ENCODE peak calls at places on chromosome 5, in seven cellular contexts. S is GM23248, D is Peyer's patch, V is lower lobe of right lung, C is adrenal gland, G is pancreas, Z is psoas muscle. Y is an unnamed sample. For H3K27me3, the result is how much of the 10 kb centered on the place peaks cover.

GRCh38 chr5:180423133-180423532 is 70.0 kb upstream of the GFPT2 start:
- DNase-seq in S (no peak), D (no peak), V (no peak), C (no peak), G (no peak), Z (no peak), Y (no peak)

GRCh38 chr5:94692610-94693009 is 74.1 kb downstream of the SLF1 start:
- DNase-seq in S (no peak), D (no peak), V (no peak), C (no peak), G (no peak), Z (no peak), Y (no peak)

GRCh38 chr5:139392678-139393496 is 2.0 kb downstream of the PROB1 start:
- DNase-seq in S (peak), D (peak), V (peak), C (peak), G (peak), Z (peak), Y (peak)

GRCh38 chr5:35672995-35673394 is 55.3 kb downstream of the SPEF2 start:
- DNase-seq in S (no peak), D (no peak), V (no peak), C (no peak), G (no peak), Z (no peak), Y (no peak)

GRCh38 chr5:757931-758697 is 26.4 kb downstream of the ZDHHC11B start:
- DNase-seq in S (no peak), D (peak), V (peak), C (peak), G (no peak), Z (peak), Y (no peak)

GRCh38 chr5:169691473-169691872 is 54.4 kb downstream of the DOCK2 start:
- DNase-seq in S (peak), D (no peak), V (no peak), C (no peak), G (no peak), Z (no peak), Y (no peak)

GRCh38 chr5:176660860-176661641 is 13.8 kb downstream of the TSPAN17 start:
- DNase-seq in S (peak), D (peak), V (peak), C (peak), G (peak), Z (peak), Y (peak)

GRCh38 chr5:135465391-135466122 is 13.4 kb upstream of the TIFAB start:
- DNase-seq in S (no peak), D (peak), V (no peak), C (no peak), G (no peak), Z (no peak), Y (no peak)

GRCh38 chr5:139764250-139764791 is 31.3 kb upstream of the PSD2 start:
- DNase-seq in S (peak), D (no peak), V (no peak), C (no peak), G (no peak), Z (no peak), Y (peak)

GRCh38 chr5:83744851-83745250 is 24.2 kb upstream of the HAPLN1 start:
- DNase-seq in S (peak), D (no peak), V (no peak), C (no peak), G (no peak), Z (no peak), Y (no peak)

GRCh38 chr5:142655339-142656267 is 30.3 kb downstream of the FGF1 start:
- DNase-seq in S (peak), D (peak), V (peak), C (peak), G (peak), Z (peak), Y (peak)

GRCh38 chr5:170971-171800 is 20.1 kb upstream of the LRRC14B start:
- DNase-seq in S (no peak), D (peak), V (peak), C (peak), G (no peak), Z (peak), Y (no peak)

GRCh38 chr5:17213938-17214337 is 3.5 kb upstream of the BASP1 start:
- DNase-seq in S (no peak), D (no peak), V (no peak), C (no peak), G (no peak), Z (no peak), Y (no peak)

GRCh38 chr5:17216974-17217325 is 481 bp upstream of the BASP1 start:
- DNase-seq in S (peak), D (no peak), V (peak), C (peak), G (no peak), Z (peak), Y (no peak)

GRCh38 chr5:17216176-17216973 is 1.1 kb upstream of the BASP1 start:
- DNase-seq in S (peak), D (peak), V (peak), C (peak), G (peak), Z (peak), Y (peak)

GRCh38 chr5:17212210-17212609 is 5.2 kb upstream of the BASP1 start:
- DNase-seq in S (no peak), D (no peak), V (no peak), C (no peak), G (no peak), Z (no peak), Y (no peak)

GRCh38 chr5:17212996-17213395 is 4.4 kb upstream of the BASP1 start:
- DNase-seq in S (no peak), D (no peak), V (no peak), C (no peak), G (no peak), Z (no peak), Y (no peak)
- H3K27ac ChIP-seq in S (no peak), D (no peak), V (no peak), C (no peak), G (no peak), Z (no peak), Y (peak)

GRCh38 chr5:6222121-6222520 is 156.2 kb downstream of the MED10 start:
- DNase-seq in S (no peak), D (no peak), V (no peak), C (no peak), G (no peak), Z (no peak), Y (no peak)

GRCh38 chr5:6220346-6221088 is 157.8 kb downstream of the MED10 start:
- DNase-seq in S (no peak), D (no peak), V (no peak), C (no peak), G (no peak), Z (no peak), Y (no peak)

GRCh38 chr5:6221141-6221626 is 157.2 kb downstream of the MED10 start:
- DNase-seq in S (no peak), D (no peak), V (no peak), C (no peak), G (no peak), Z (no peak), Y (no peak)

GRCh38 chr5:6225121-6225607 is 153.2 kb downstream of the MED10 start:
- DNase-seq in S (no peak), D (no peak), V (no peak), C (no peak), G (no peak), Z (no peak), Y (no peak)

DNA sequence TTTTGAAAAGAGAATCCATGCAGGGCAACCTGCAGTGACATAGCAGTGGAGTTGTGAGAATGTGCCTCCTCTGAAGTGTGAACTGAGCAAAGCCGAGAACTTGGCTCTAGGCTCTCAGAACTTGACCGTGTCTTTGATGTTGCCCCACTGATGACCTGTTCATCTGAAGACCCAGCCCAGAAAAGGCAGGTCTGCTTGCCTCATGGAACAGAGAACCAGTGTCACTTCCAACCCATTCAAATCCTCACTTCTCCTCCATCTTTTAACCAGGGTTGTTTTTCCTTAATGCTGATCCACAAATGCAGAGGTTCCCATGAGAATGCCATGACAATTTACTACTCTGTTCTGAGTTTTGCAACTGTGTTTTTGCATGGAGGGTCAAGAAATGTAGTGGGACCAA is 155.4 kb downstream of the MED10 start:
- DNase-seq in S (no peak), D (no peak), V (no peak), C (no peak), G (no peak), Z (no peak), Y (no peak)
- H3K27me3 ChIP-seq in S (under half), D (under half), V (under half), C (under half), G (under half), Z (under half), Y (under half)

GRCh38 chr5:50744761-50745160 is 78.3 kb downstream of the PARP8 start:
- DNase-seq in S (peak), D (no peak), V (no peak), C (no peak), G (no peak), Z (no peak), Y (no peak)
- H3K4me3 ChIP-seq in S (peak), D (no peak), V (peak), C (peak), G (no peak), Z (peak), Y (no peak)

GRCh38 chr5:69293882-69294281 is 38.7 kb downstream of the CCDC125 start:
- DNase-seq in S (no peak), D (no peak), V (no peak), C (no peak), G (no peak), Z (no peak), Y (no peak)

GRCh38 chr5:69300537-69301203 is 31.9 kb downstream of the CCDC125 start:
- DNase-seq in S (no peak), D (no peak), V (no peak), C (no peak), G (no peak), Z (no peak), Y (no peak)

GRCh38 chr5:69292349-69292748 is 40.3 kb downstream of the CCDC125 start:
- DNase-seq in S (no peak), D (no peak), V (no peak), C (no peak), G (no peak), Z (no peak), Y (no peak)

GRCh38 chr5:69299625-69300024 is 33.0 kb downstream of the CCDC125 start:
- DNase-seq in S (no peak), D (no peak), V (no peak), C (no peak), G (no peak), Z (no peak), Y (no peak)

GRCh38 chr5:69295088-69295754 is 37.4 kb downstream of the CCDC125 start:
- DNase-seq in S (peak), D (no peak), V (no peak), C (no peak), G (no peak), Z (no peak), Y (no peak)
- H3K27ac ChIP-seq in S (peak), D (no peak), V (no peak), C (no peak), G (no peak), Z (no peak), Y (no peak)

DNA sequence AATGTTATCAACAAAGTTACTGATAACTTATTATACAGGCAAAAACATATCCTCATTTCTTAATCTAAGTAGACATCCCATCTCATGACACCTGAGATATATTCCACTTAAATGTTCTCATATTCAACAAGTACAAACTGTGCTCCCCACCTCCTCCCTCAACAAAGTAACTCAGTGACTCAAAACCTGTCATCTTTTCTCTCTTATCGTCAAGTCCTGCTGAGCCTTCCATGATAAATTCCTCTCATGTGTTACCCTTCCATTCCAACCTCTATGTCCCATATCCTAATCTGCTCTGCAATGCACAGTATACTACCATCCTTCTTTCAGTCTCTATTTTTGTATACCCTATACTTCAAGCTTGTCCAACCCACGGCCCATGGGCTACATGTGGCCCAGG is 13.6 kb downstream of the RNF145 start:
- DNase-seq in S (no peak), D (no peak), V (no peak), C (no peak), G (no peak), Z (no peak), Y (no peak)
- H3K27me3 ChIP-seq in S (under half), D (under half), V (under half), C (under half), G (under half), Z (under half), Y (under half)

DNA sequence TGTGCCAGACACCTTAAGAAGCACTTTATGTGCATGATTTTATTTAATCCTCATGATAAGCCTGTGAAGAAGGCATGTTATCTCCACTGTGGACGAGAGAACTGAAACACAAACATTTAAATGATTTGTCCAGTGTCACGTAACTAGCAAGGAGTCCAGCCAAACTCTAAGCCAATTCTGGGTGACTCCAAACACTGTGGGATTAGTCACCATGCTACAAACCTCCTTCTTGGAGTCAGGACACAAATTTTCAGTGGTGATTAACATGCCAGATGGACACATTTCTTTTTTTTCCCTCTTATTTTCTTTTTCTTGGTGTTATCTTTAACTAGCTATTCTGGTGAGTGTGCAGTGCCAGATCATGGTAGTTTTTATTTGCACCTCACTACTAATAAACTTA is 316.8 kb downstream of the NDUFS4 start:
- DNase-seq in S (peak), D (no peak), V (no peak), C (no peak), G (peak), Z (no peak), Y (no peak)
- H3K4me3 ChIP-seq in S (peak), D (no peak), V (no peak), C (no peak), G (no peak), Z (no peak), Y (no peak)

Y was measured in dorsolateral prefrontal cortex.